ENCODE peak calls at places on chromosomes 16 and 17, in four cellular contexts. One of them, this sample, is unnamed.

GRCh38 chr16:70778901-70779309 is 22.1 kb downstream of the VAC14 start:
- DNase-seq in IMR-90: peak
- DNase-seq in fibroblast of lung: peak
- DNase-seq in A549: peak
- DNase-seq in this sample: peak

GRCh38 chr17:56834380-56835258 is 668 bp downstream of the DGKE start:
- DNase-seq in IMR-90: peak
- DNase-seq in fibroblast of lung: peak
- DNase-seq in A549: peak
- DNase-seq in this sample: peak

GRCh38 chr17:31272236-31272635 is 24.8 kb downstream of the OMG start:
- DNase-seq in IMR-90: no peak
- DNase-seq in fibroblast of lung: no peak
- DNase-seq in A549: no peak
- DNase-seq in this sample: no peak

GRCh38 chr17:56499799-56500388 is 93.6 kb upstream of the NOG start:
- DNase-seq in IMR-90: peak
- DNase-seq in fibroblast of lung: peak
- DNase-seq in A549: peak
- DNase-seq in this sample: no peak

GRCh38 chr16:63287411-63287810 is 1251.2 kb upstream of the CDH8 start:
- DNase-seq in IMR-90: no peak
- DNase-seq in fibroblast of lung: no peak
- DNase-seq in A549: no peak
- DNase-seq in this sample: no peak

GRCh38 chr17:6623941-6624340 is 16.6 kb downstream of the KIAA0753 start:
- DNase-seq in IMR-90: peak
- DNase-seq in fibroblast of lung: peak
- DNase-seq in A549: no peak
- DNase-seq in this sample: no peak

GRCh38 chr16:3873482-3874173 is 6.9 kb downstream of the CREBBP start:
- DNase-seq in IMR-90: peak
- DNase-seq in fibroblast of lung: no peak
- DNase-seq in A549: no peak
- DNase-seq in this sample: no peak

GRCh38 chr17:6096201-6097004 is 26.2 kb downstream of the WSCD1 start:
- DNase-seq in IMR-90: no peak
- DNase-seq in fibroblast of lung: no peak
- DNase-seq in A549: no peak
- DNase-seq in this sample: no peak

GRCh38 chr17:36679815-36680467 is 78.6 kb downstream of the MRM1 start:
- DNase-seq in IMR-90: no peak
- DNase-seq in fibroblast of lung: no peak
- DNase-seq in A549: no peak
- DNase-seq in this sample: no peak

GRCh38 chr16:50096791-50097190 is 31.0 kb downstream of the HEATR3 start:
- DNase-seq in IMR-90: peak
- DNase-seq in fibroblast of lung: peak
- DNase-seq in A549: no peak
- DNase-seq in this sample: no peak

GRCh38 chr16:64982581-64982980 is 139.3 kb downstream of the CDH11 start:
- DNase-seq in IMR-90: peak
- DNase-seq in fibroblast of lung: peak
- DNase-seq in A549: no peak
- DNase-seq in this sample: no peak

GRCh38 chr17:63439682-63440081 is 6.4 kb downstream of the CYB561 start:
- DNase-seq in IMR-90: peak
- DNase-seq in fibroblast of lung: peak
- DNase-seq in A549: no peak
- DNase-seq in this sample: no peak

GRCh38 chr16:28905800-28906372 is 19.2 kb downstream of the RABEP2 start:
- DNase-seq in IMR-90: no peak
- DNase-seq in fibroblast of lung: no peak
- DNase-seq in A549: no peak
- DNase-seq in this sample: no peak

GRCh38 chr16:28914325-28914724 is 10.7 kb downstream of the RABEP2 start:
- DNase-seq in IMR-90: no peak
- DNase-seq in fibroblast of lung: no peak
- DNase-seq in A549: no peak
- DNase-seq in this sample: no peak

GRCh38 chr16:28915181-28915580 is 9.9 kb downstream of the RABEP2 start:
- DNase-seq in IMR-90: peak
- DNase-seq in fibroblast of lung: peak
- DNase-seq in A549: peak
- DNase-seq in this sample: no peak

GRCh38 chr16:28912558-28912957 is 12.5 kb downstream of the RABEP2 start:
- DNase-seq in IMR-90: no peak
- DNase-seq in fibroblast of lung: no peak
- DNase-seq in A549: no peak
- DNase-seq in this sample: no peak

DNA sequence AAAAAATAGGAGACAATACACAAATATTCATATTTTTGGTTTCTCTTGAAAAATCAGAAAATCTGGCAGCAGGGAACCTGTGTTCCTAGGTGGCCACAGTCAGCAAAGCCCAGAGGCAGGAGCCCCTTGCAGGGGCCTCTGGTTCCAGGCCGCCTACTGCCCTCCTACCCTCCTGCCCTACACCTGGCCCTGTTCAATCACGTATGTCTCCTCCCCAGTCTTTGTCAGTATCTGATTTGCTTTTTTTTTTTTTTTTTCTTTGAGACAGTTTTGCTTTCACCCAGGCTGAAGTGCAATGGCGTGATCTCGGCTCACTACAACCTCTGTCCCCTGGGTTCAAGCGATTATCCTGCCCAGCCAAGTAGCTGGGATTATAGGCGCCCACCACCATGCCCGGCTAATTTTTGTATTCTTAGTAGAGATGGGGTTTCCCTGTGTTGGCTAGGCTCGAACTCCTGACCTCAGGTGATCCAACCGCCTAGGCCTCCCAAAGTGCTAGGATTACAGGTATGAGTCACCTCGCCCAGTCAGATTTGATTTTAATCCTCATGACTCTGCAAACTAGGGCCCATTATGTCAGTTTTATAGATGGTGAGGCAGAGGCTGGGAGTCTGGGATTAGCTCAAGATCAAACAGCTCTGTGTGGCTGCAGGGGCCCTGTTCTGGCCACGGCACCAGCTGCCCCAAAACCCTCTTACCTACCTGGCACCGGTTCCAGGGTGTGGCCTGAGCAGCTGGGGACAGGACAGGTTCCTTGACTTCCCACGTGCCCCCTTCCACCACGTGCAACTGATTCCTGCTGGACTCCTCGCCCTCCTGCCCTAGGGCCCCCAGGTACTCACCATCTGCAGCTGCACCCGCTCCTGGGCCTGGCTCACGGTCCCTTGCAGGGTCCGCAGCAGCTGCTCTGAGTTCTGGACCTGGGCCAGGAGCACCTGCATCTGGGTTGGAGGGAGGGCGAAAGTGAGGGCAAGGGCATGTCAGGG is 14.7 kb downstream of the RABEP2 start:
- DNase-seq in IMR-90: peak
- DNase-seq in fibroblast of lung: no peak
- DNase-seq in A549: peak
- DNase-seq in this sample: peak
- H3K27ac ChIP-seq in IMR-90: no peak
- H3K27ac ChIP-seq in fibroblast of lung: no peak
- H3K27ac ChIP-seq in A549: no peak
- H3K27ac ChIP-seq in this sample: peak

GRCh38 chr17:19502517-19502916 is 31.1 kb upstream of the SLC47A1 start:
- DNase-seq in IMR-90: no peak
- DNase-seq in fibroblast of lung: no peak
- DNase-seq in A549: no peak
- DNase-seq in this sample: no peak

GRCh38 chr17:19510903-19511302 is 22.8 kb upstream of the SLC47A1 start:
- DNase-seq in IMR-90: no peak
- DNase-seq in fibroblast of lung: no peak
- DNase-seq in A549: no peak
- DNase-seq in this sample: no peak

GRCh38 chr17:19508327-19508867 is 25.3 kb upstream of the SLC47A1 start:
- DNase-seq in IMR-90: no peak
- DNase-seq in fibroblast of lung: no peak
- DNase-seq in A549: no peak
- DNase-seq in this sample: no peak

DNA sequence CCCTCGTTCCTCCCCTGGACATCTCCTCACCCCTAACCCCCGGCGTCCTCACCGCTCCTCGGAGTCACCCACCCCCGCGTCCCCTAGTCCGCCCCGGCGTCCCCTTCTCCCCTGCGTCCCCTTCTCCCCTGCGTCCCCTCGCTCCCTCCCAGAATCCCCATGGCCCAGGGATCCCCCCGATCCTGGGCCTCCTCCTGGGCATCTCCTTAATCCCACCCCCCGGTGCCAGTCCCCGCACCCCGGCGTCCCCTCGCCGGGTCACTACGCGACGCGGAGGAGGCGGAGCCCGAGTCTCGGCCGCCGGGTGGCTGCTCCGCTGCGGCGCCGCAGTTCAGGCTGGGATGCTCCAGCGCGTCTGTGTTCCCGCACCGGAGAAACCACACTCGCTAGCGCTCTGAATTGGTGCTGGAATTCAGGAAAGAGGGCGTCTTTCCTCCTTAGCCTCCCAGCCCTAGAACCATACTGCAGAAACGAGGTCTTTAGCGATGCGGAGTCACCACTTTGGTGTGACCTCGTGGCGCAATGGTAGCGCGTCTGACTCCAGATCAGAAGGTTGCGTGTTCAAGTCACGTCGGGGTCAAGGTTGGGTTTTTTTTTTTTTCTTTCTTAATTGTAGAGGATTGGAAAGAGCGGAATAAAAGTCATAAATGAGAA is 25.9 kb upstream of the SLC47A1 start:
- DNase-seq in IMR-90: peak
- DNase-seq in fibroblast of lung: peak
- DNase-seq in A549: peak
- DNase-seq in this sample: peak
- TF ChIP-seq CTCF in IMR-90: no peak
- TF ChIP-seq CTCF in fibroblast of lung: no peak
- TF ChIP-seq CTCF in A549: no peak
- TF ChIP-seq CTCF in this sample: no peak

DNA sequence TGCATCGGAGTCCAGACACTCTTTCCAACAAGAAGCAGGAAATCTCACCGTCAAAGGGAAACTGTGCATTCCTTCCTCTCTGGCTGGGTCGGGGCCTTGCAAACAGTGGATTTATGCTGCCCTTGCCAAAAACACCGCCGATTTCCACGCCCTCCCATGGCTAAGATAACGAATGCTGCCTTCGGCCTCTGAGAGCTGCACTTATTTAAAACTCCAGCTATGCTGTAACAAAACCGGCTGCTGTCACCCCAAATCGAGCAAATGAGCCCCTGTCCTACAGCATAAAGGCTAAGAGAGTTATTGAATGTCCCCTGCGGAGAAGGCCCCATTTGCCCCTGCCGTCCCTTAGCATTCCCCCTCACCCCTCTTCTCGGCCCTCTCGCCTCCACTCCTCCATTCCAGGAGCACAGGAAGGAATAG is 275.5 kb upstream of the IRX5 start:
- DNase-seq in IMR-90: no peak
- DNase-seq in fibroblast of lung: peak
- DNase-seq in A549: no peak
- DNase-seq in this sample: no peak
- H3K27ac ChIP-seq in IMR-90: no peak
- H3K27ac ChIP-seq in fibroblast of lung: no peak
- H3K27ac ChIP-seq in A549: no peak
- H3K27ac ChIP-seq in this sample: peak

DNA sequence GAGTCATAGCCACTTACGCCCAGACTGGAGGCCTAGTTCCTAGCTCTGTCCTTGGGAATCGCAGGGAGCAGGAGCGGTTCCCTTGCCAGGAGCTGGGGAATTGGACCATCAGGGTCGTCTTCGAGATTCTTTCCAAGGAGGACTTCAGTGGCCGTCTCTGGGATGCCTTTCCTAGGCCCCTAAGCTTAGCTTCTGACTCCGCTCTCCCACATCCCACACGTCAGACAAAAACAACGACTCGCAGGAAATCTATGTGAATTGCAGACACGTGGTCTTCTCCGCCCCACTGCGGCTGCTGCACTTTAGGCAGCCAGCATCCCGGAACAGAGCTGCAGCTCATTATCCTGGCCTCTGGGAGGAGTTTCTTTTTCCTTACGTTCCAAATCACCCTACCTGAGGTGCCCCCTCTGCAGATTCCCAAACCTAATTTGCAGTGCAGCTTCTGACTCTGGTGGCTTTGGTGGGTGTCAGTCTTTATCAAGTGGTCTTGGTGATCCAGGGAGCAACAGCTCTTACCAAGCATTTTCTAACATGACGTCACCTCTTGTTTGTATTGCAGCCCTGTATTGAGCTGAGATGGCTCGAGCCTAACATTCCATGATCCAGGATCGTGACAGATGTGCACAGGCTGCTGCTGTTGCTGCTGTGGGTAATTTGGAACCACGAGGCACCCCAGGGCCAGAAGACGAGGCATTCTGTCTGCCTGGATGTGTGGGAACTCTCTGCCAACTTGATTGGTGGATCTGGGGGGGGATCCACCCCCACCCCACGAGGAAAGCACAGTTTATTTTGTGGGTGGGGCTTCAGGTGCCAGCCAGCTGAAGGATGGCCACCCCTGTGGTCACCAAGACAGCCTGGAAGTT is 1.1 kb downstream of the KATNB1 start:
- DNase-seq in IMR-90: peak
- DNase-seq in fibroblast of lung: peak
- DNase-seq in A549: peak
- DNase-seq in this sample: peak
- TF ChIP-seq CTCF in IMR-90: peak
- TF ChIP-seq CTCF in fibroblast of lung: peak
- TF ChIP-seq CTCF in A549: peak
- TF ChIP-seq CTCF in this sample: peak

DNA sequence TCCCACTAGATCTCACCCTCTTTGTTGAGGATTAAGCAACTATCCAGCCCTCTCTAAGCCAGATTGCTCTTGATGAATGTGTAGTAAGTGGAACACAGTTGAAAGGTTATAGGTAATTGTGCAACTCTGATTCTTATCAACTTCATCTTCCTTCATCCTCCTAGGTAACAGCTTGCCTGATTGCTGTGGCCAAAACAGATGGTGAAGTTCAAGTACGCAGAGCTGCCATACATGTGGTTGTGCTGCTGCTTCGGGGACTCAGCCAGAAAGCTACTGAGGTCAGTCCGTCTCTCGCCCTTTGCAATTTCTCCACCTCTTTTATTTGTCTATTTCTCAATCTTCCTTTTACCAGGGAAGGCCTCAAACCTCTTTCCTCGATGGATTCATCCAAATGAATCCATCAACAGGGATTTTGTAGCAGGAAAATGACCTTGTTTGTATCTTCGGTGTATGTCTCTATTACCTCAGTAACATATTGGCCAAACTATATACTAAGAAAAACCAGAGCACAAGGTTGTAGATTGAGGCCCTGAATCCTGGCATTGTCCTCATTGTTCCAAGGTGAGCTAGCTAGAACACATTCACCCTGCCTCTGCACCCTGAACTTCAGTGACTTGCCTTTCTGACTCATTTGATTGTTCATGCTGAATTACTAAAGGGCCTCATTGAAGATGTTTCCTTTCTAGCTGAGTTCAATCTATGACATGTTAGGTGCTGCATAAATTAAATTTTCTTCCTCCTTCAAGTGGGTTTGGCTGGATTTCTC is 65.1 kb upstream of the HAS3 start:
- DNase-seq in IMR-90: peak
- DNase-seq in fibroblast of lung: peak
- DNase-seq in A549: peak
- DNase-seq in this sample: peak
- H3K27ac ChIP-seq in IMR-90: no peak
- H3K27ac ChIP-seq in fibroblast of lung: no peak
- H3K27ac ChIP-seq in A549: peak
- H3K27ac ChIP-seq in this sample: peak